ENCODE peak calls at places on chromosomes 1 and 21, in nine cellular contexts. T, N, W, S, X, J, V, R and Z are unnamed samples.

GRCh38 chr1:105436589-105437259 is 1619.8 kb upstream of the PRMT6 start:
- DNase-seq in X (no peak), S (no peak), R (no peak), T (no peak), V (no peak), N (no peak), W (no peak), J (no peak), Z (no peak)

GRCh38 chr1:150995896-150996295 is 10.8 kb downstream of the MINDY1 start:
- DNase-seq in J (no peak), S (no peak), R (peak; percentile 36), T (no peak), N (no peak), X (no peak), W (no peak), V (no peak), Z (no peak)

GRCh38 chr1:112855152-112855836 is 100.7 kb downstream of the SLC16A1 start:
- DNase-seq in R (no peak), N (no peak), X (no peak), J (no peak), T (no peak), S (no peak), V (no peak), W (no peak), Z (no peak)

GRCh38 chr1:161335796-161336195 is 21.6 kb downstream of the SDHC start:
- DNase-seq in V (no peak), X (no peak), W (no peak), S (no peak), J (no peak), N (no peak), T (no peak), R (no peak), Z (no peak)

GRCh38 chr1:58123051-58123450 is 423.5 kb downstream of the OMA1 start:
- DNase-seq in W (no peak), N (no peak), V (no peak), T (no peak), X (no peak), R (no peak), J (no peak), S (no peak), Z (no peak)

GRCh38 chr1:37240897-37241296 is 206.6 kb upstream of the GRIK3 start:
- DNase-seq in J (no peak), R (no peak), X (no peak), W (no peak), N (no peak), V (peak; percentile 97), T (no peak), S (no peak), Z (no peak)

GRCh38 chr21:41600116-41600515 is 92.2 kb upstream of the TMPRSS2 start:
- DNase-seq in R (no peak), X (no peak), N (no peak), S (no peak), T (no peak), V (no peak), W (no peak), J (no peak), Z (no peak)

GRCh38 chr1:191901651-191902050 is 256.6 kb upstream of the RGS18 start:
- DNase-seq in S (no peak), W (no peak), J (no peak), N (no peak), X (no peak), T (no peak), V (no peak), R (no peak), Z (no peak)

GRCh38 chr1:166875302-166875733 is 746 bp downstream of the TADA1 start:
- DNase-seq in X (no peak), J (no peak), V (no peak), T (no peak), N (no peak), W (no peak), R (no peak), S (no peak), Z (no peak)

GRCh38 chr1:157915859-157916258 is 74.3 kb upstream of the CD5L start:
- DNase-seq in X (no peak), T (no peak), J (no peak), S (no peak), W (no peak), V (no peak), R (no peak), N (no peak), Z (no peak)

GRCh38 chr1:234532511-234532922 is 53.5 kb upstream of the TARBP1 start:
- DNase-seq in T (no peak), W (no peak), R (peak; percentile 25), X (no peak), S (no peak), N (no peak), J (no peak), V (no peak), Z (no peak)

GRCh38 chr21:28454978-28455600 is 537.6 kb downstream of the LTN1 start:
- DNase-seq in N (no peak), R (no peak), S (no peak), V (no peak), T (no peak), J (no peak), X (no peak), W (no peak), Z (no peak)

GRCh38 chr1:180953291-180953747 is 40.6 kb downstream of the KIAA1614 start:
- DNase-seq in X (no peak), R (no peak), N (no peak), T (no peak), J (peak; percentile 54), W (no peak), S (no peak), V (no peak), Z (no peak)

GRCh38 chr1:24418898-24419628 is 3.5 kb downstream of the NIPAL3 start:
- DNase-seq in W (no peak), R (peak; percentile 57), N (no peak), X (no peak), S (no peak), T (peak; percentile 21), J (no peak), V (peak; percentile 23), Z (no peak)

GRCh38 chr1:217369996-217370551 is 260.8 kb downstream of the GPATCH2 start:
- DNase-seq in X (no peak), T (no peak), N (peak; percentile 46), W (no peak), S (no peak), R (no peak), V (no peak), J (no peak), Z (no peak)

GRCh38 chr1:37461698-37462436 is 12.5 kb upstream of the ZC3H12A start:
- DNase-seq in R (no peak), J (no peak), T (no peak), W (no peak), S (no peak), X (no peak), V (no peak), N (no peak), Z (no peak)

GRCh38 chr21:25837545-25838263 is 102.9 kb downstream of the GABPA start:
- DNase-seq in S (no peak), N (no peak), V (no peak), X (no peak), W (no peak), R (no peak), T (no peak), J (no peak), Z (no peak)

GRCh38 chr1:209601809-209602657 is 18.5 kb downstream of the CAMK1G start:
- DNase-seq in V (peak; percentile 66), R (peak; percentile 28), X (peak; percentile 56), W (no peak), N (peak; percentile 63), J (no peak), T (peak; percentile 42), S (peak; percentile 25), Z (no peak)

GRCh38 chr1:48222501-48223242 is at the start of gene SLC5A9:
- DNase-seq in J (no peak), T (no peak), W (no peak), N (no peak), R (no peak), S (no peak), V (no peak), X (no peak), Z (peak; percentile 61)

GRCh38 chr1:160795951-160796383 is at the start of gene LY9:
- DNase-seq in R (no peak), V (no peak), X (no peak), J (peak; percentile 63), N (no peak), T (peak; percentile 95), W (peak; percentile 46), S (peak; percentile 64), Z (no peak)

GRCh38 chr1:168752171-168752570 is 23.2 kb upstream of the DPT start:
- DNase-seq in X (peak; percentile 37), V (peak; percentile 29), J (no peak), T (no peak), N (no peak), R (no peak), S (no peak), W (no peak), Z (no peak)

GRCh38 chr1:197838836-197839235 is 63.6 kb upstream of the DENND1B start:
- DNase-seq in T (no peak), S (no peak), R (no peak), W (no peak), J (no peak), V (no peak), N (no peak), X (no peak), Z (no peak)

GRCh38 chr1:224173523-224173922 is 9.5 kb upstream of the DEGS1 start:
- DNase-seq in S (no peak), R (no peak), N (peak; percentile 29), T (no peak), W (no peak), V (no peak), X (no peak), J (no peak), Z (no peak)

GRCh38 chr1:209746469-209747269 is 9.2 kb upstream of the TRAF3IP3 start:
- DNase-seq in S (no peak), N (peak; percentile 35), R (no peak), V (no peak), J (no peak), W (no peak), X (no peak), T (no peak), Z (no peak)

GRCh38 chr1:227913969-227914791 is 33.6 kb downstream of the WNT9A start:
- DNase-seq in S (no peak), V (peak; percentile 90), R (no peak), N (no peak), J (no peak), X (no peak), W (no peak), T (no peak), Z (no peak)

GRCh38 chr1:61160526-61160925 is 78.2 kb downstream of the NFIA start:
- DNase-seq in S (no peak), N (no peak), V (no peak), T (no peak), W (no peak), R (no peak), X (no peak), J (no peak), Z (no peak)

GRCh38 chr1:79353224-79353623 is 346.7 kb upstream of the ADGRL4 start:
- DNase-seq in T (peak; percentile 15), J (peak; percentile 15), S (no peak), R (no peak), V (peak; percentile 6), N (peak; percentile 43), W (no peak), X (peak; percentile 51), Z (no peak)

GRCh38 chr21:15058718-15059316 is 6.0 kb downstream of the NRIP1 start:
- DNase-seq in S (no peak), V (no peak), N (no peak), J (no peak), R (no peak), W (no peak), T (no peak), X (no peak), Z (no peak)

GRCh38 chr1:1210726-1211540 is 3.0 kb downstream of the TNFRSF4 start:
- DNase-seq in X (no peak), N (no peak), T (no peak), J (no peak), R (no peak), V (no peak), W (peak; percentile 14), S (no peak), Z (no peak)

GRCh38 chr1:41919764-41920397 is 1.2 kb upstream of the HIVEP3 start:
- DNase-seq in J (peak; percentile 70), S (peak; percentile 70), W (no peak), N (peak; percentile 69), R (peak; percentile 42), T (peak; percentile 76), V (peak; percentile 93), X (peak; percentile 75), Z (no peak)

GRCh38 chr1:208252126-208252853 is 8.1 kb upstream of the PLXNA2 start:
- DNase-seq in W (no peak), T (no peak), V (peak; percentile 58), X (peak; percentile 68), R (peak; percentile 44), S (no peak), N (no peak), J (no peak), Z (peak; percentile 88)